ENCODE peak calls at places on chromosome 14, in eight cellular contexts. F, L, J, K, D, T, U and E are unnamed samples.

GRCh38 chr14:24279301-24280186 is 8.1 kb upstream of the RABGGTA start:
- DNase-seq in F (no peak), L (peak; percentile 60), J (no peak), K (peak; percentile 60), T (no peak), U (no peak), D (no peak), E (peak; percentile 57)

GRCh38 chr14:22088614-22089359 is 415.2 kb upstream of the OR4E1 start:
- DNase-seq in U (no peak), T (no peak), F (no peak), J (peak; percentile 27), K (no peak), L (no peak), D (no peak), E (no peak)

GRCh38 chr14:97943619-97944018 is 1146.4 kb downstream of the VRK1 start:
- DNase-seq in L (no peak), D (no peak), U (no peak), K (no peak), F (no peak), J (no peak), T (no peak), E (no peak)

GRCh38 chr14:31895206-31895605 is 181.9 kb upstream of the ARHGAP5 start:
- DNase-seq in L (no peak), T (no peak), F (peak; percentile 58), D (no peak), J (peak; percentile 89), K (no peak), U (no peak), E (no peak)

GRCh38 chr14:75350505-75351060 is 72.0 kb downstream of the FOS start:
- DNase-seq in T (no peak), F (no peak), D (no peak), U (no peak), J (no peak), K (no peak), L (no peak), E (no peak)

GRCh38 chr14:23406244-23406643 is 1.8 kb downstream of the MYH6 start:
- DNase-seq in J (no peak), K (no peak), L (no peak), F (no peak), T (no peak), D (no peak), U (no peak), E (no peak)

GRCh38 chr14:85308531-85309300 is 221.2 kb upstream of the FLRT2 start:
- DNase-seq in T (no peak), D (no peak), K (no peak), L (no peak), J (no peak), U (peak; percentile 16), F (no peak), E (no peak)

GRCh38 chr14:70995671-70996070 is 88.4 kb downstream of the PCNX1 start:
- DNase-seq in D (no peak), K (no peak), T (no peak), U (no peak), J (peak; percentile 6), F (peak; percentile 8), L (no peak), E (no peak)

GRCh38 chr14:50677527-50678063 is 9.5 kb upstream of the SAV1 start:
- DNase-seq in J (peak; percentile 67), F (peak; percentile 64), L (no peak), T (no peak), D (no peak), K (no peak), U (no peak), E (no peak)

GRCh38 chr14:49946320-49947141 is 53.6 kb downstream of the ARF6 start:
- DNase-seq in L (no peak), F (peak; percentile 80), K (peak; percentile 28), T (no peak), D (no peak), U (no peak), J (peak; percentile 68), E (no peak)

GRCh38 chr14:95173518-95173917 is 16.2 kb upstream of the DICER1 start:
- DNase-seq in L (no peak), J (no peak), D (no peak), T (no peak), F (no peak), U (no peak), K (no peak), E (no peak)

GRCh38 chr14:60736494-60736893 is 1.9 kb downstream of the MNAT1 start:
- DNase-seq in K (no peak), U (no peak), T (no peak), D (no peak), J (peak; percentile 80), L (no peak), F (peak; percentile 70), E (no peak)

GRCh38 chr14:33806905-33807304 is 144.0 kb downstream of the EGLN3 start:
- DNase-seq in D (no peak), K (no peak), L (no peak), J (no peak), U (no peak), F (no peak), T (no peak), E (no peak)

GRCh38 chr14:88421286-88421685 is 35.8 kb downstream of the SPATA7 start:
- DNase-seq in K (no peak), T (no peak), J (peak; percentile 32), U (no peak), D (no peak), F (peak; percentile 81), L (no peak), E (no peak)

GRCh38 chr14:56378046-56378445 is 201.6 kb upstream of the TMEM260 start:
- DNase-seq in J (peak; percentile 3), L (no peak), F (no peak), K (no peak), U (no peak), D (no peak), T (no peak), E (no peak)

GRCh38 chr14:73721101-73721821 is 7.1 kb upstream of the PNMA1 start:
- DNase-seq in T (no peak), U (no peak), D (no peak), J (no peak), F (no peak), K (no peak), L (no peak), E (no peak)

GRCh38 chr14:101064718-101065117 is 161.2 kb upstream of the RTL1 start:
- DNase-seq in F (no peak), L (no peak), U (no peak), J (no peak), K (no peak), D (no peak), T (peak; percentile 43), E (peak; percentile 40)

DNA sequence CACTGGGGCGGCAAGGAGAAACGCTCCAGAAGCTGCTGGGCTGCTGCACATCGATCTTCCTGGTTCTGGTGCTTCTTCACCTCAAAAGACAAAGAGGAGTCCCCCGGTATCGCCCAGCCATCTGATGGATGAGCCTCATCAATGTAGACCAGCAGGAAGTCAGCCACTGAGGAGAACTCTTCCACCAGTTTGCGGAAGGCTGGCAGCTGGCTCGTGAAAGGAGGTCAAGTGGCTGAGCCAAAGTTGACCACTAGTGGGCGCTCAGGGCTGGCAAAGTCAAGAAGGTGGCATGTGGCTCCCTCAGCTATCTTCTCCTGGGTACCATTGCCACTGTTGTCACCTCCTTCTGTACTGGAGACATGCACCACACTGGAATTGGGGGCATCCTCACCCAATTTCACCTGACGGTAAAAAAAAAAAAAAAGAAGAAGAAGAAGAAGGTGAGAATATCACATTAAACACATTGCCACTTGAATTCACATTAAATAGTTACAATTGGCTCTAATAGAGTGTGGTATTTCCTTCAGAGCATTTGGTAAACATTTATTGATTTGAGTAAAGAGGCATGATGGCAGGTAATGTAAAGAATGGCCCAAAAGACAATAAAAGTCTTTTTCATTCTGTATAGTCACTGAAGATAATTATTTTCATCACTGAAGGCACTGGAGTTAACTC is 8.3 kb downstream of the DIO2 start:
- DNase-seq in T (peak; percentile 51), U (peak; percentile 2), K (no peak), D (peak; percentile 30), J (no peak), F (no peak), L (no peak), E (no peak)
- TF ChIP-seq CTCF in T (peak; percentile 54), U (peak; percentile 44), K (no peak), D (peak; percentile 27), J (peak; percentile 2), F (peak; percentile 33), L (no peak), E (peak; percentile 54)

GRCh38 chr14:66613344-66613743 is 105.4 kb downstream of the GPHN start:
- DNase-seq in J (no peak), U (no peak), L (no peak), K (no peak), D (no peak), T (no peak), F (no peak), E (no peak)

GRCh38 chr14:66606826-66607225 is 98.9 kb downstream of the GPHN start:
- DNase-seq in U (no peak), L (no peak), F (no peak), J (no peak), D (no peak), T (no peak), K (no peak), E (no peak)

DNA sequence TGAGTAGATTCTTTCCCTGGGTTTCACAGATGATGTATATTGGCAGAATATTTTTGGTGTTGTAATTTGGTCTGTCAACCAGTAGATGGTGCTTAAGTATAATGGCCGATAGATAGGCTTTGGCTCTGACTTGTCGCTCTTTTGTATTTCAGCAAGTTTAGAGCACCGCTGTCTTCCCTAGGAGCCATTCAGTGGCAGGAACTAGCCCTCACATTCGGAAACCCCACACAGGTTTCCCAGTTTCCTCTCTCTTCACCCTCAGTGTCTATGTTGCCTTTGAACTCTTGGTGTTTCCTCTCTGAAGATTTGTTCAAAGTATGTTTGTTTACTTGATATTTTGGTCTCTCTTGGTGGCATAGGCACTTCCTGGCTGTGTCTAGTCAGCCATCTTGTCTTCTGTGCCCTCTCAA is 102.2 kb downstream of the GPHN start:
- DNase-seq in J (peak; percentile 7), K (no peak), L (no peak), D (no peak), U (no peak), T (no peak), F (no peak), E (no peak)
- TF ChIP-seq CTCF in J (peak; percentile 39), K (no peak), L (no peak), D (no peak), U (peak; percentile 40), T (peak; percentile 55), F (peak; percentile 37), E (peak; percentile 53)

DNA sequence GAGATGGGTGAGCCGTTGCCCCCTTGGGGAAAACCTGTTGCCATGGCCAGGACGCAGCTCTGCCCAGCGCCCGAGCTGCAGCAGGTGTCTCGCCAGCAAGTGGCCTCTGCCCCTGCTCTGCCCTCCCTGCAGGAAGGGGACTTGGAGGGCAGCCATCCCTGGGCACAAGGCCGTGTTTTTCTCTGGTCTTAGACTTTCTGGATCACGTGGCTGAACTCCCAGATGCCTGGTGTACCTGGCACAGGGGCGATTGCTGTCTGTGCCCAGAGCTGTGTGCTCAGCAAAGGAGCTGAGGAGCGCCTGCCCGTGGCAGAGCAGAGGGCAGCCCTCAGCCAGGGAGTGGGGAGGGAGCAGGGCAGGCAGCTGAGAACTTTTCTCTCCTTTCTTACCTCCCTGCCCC is 38.0 kb downstream of the TMEM63C start:
- DNase-seq in U (no peak), F (no peak), D (no peak), L (peak; percentile 91), T (no peak), K (no peak), J (no peak), E (no peak)
- TF ChIP-seq CTCF in U (no peak), F (no peak), D (no peak), L (no peak), T (no peak), K (no peak), J (no peak), E (no peak)

DNA sequence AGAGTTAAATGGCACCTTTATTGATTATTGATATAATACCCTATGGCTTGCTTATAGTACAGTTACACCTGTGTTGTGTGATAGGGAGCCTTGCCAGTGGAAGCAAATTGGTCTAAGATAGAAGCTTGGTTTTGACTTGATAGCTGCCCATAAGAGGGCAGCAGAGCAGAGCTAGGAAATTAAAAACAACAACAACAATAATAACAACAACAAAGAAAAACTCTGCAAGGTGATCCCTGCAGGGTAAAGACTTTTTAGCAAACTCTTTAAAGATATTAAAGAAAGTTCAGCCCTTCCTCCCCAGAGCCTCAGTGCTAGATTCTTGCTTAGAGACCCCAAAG is 18.0 kb upstream of the RNASE10 start:
- DNase-seq in K (no peak), D (no peak), J (no peak), F (no peak), L (no peak), T (no peak), U (no peak), E (no peak)
- TF ChIP-seq CTCF in K (no peak), D (no peak), J (no peak), F (no peak), L (no peak), T (peak; percentile 48), U (no peak), E (no peak)